ENCODE peak calls at places on chromosomes 1 and 21, in six cellular contexts. One of them, this sample, is unnamed.

GRCh38 chr1:70528591-70529333 is 117.7 kb downstream of the CTH start:
- DNase-seq in small intestine: peak; percentile 12
- DNase-seq in CD8-positive, alpha-beta T cell: no peak
- DNase-seq in PC-3: peak; percentile 56
- DNase-seq in tibial nerve: no peak
- DNase-seq in adipocyte: peak; percentile 66
- DNase-seq in this sample: peak; percentile 37

GRCh38 chr1:186578325-186579016 is 101.8 kb downstream of the PTGS2 start:
- DNase-seq in small intestine: no peak
- DNase-seq in CD8-positive, alpha-beta T cell: no peak
- DNase-seq in PC-3: peak; percentile 66
- DNase-seq in tibial nerve: no peak
- DNase-seq in adipocyte: no peak
- DNase-seq in this sample: no peak

GRCh38 chr1:102891868-102892625 is 216.3 kb downstream of the COL11A1 start:
- DNase-seq in small intestine: no peak
- DNase-seq in CD8-positive, alpha-beta T cell: no peak
- DNase-seq in PC-3: peak; percentile 67
- DNase-seq in tibial nerve: no peak
- DNase-seq in adipocyte: peak; percentile 79
- DNase-seq in this sample: peak; percentile 16

GRCh38 chr1:182217967-182218366 is 156.5 kb upstream of the ZNF648 start:
- DNase-seq in small intestine: peak; percentile 34
- DNase-seq in CD8-positive, alpha-beta T cell: no peak
- DNase-seq in PC-3: peak; percentile 85
- DNase-seq in tibial nerve: no peak
- DNase-seq in adipocyte: no peak
- DNase-seq in this sample: no peak

GRCh38 chr1:178166625-178167024 is 72.7 kb downstream of the RASAL2 start:
- DNase-seq in small intestine: no peak
- DNase-seq in CD8-positive, alpha-beta T cell: no peak
- DNase-seq in PC-3: no peak
- DNase-seq in tibial nerve: no peak
- DNase-seq in adipocyte: no peak
- DNase-seq in this sample: no peak

GRCh38 chr1:71030021-71030420 is 17.6 kb downstream of the PTGER3 start:
- DNase-seq in small intestine: no peak
- DNase-seq in CD8-positive, alpha-beta T cell: no peak
- DNase-seq in PC-3: no peak
- DNase-seq in tibial nerve: no peak
- DNase-seq in adipocyte: no peak
- DNase-seq in this sample: no peak

GRCh38 chr1:30744060-30744756 is 13.4 kb downstream of the LAPTM5 start:
- DNase-seq in small intestine: peak; percentile 38
- DNase-seq in CD8-positive, alpha-beta T cell: peak; percentile 70
- DNase-seq in PC-3: no peak
- DNase-seq in tibial nerve: no peak
- DNase-seq in adipocyte: no peak
- DNase-seq in this sample: no peak

GRCh38 chr1:218665216-218665615 is 320.1 kb downstream of the TGFB2 start:
- DNase-seq in small intestine: no peak
- DNase-seq in CD8-positive, alpha-beta T cell: no peak
- DNase-seq in PC-3: peak; percentile 48
- DNase-seq in tibial nerve: peak; percentile 37
- DNase-seq in adipocyte: peak; percentile 73
- DNase-seq in this sample: peak; percentile 65

GRCh38 chr1:32972814-32973428 is 8.3 kb upstream of the RNF19B start:
- DNase-seq in small intestine: peak; percentile 46
- DNase-seq in CD8-positive, alpha-beta T cell: no peak
- DNase-seq in PC-3: peak; percentile 67
- DNase-seq in tibial nerve: no peak
- DNase-seq in adipocyte: peak; percentile 69
- DNase-seq in this sample: no peak

GRCh38 chr21:42235593-42235992 is 16.7 kb downstream of the ABCG1 start:
- DNase-seq in small intestine: no peak
- DNase-seq in CD8-positive, alpha-beta T cell: no peak
- DNase-seq in PC-3: no peak
- DNase-seq in tibial nerve: no peak
- DNase-seq in adipocyte: no peak
- DNase-seq in this sample: no peak

GRCh38 chr1:59101518-59101917 is 195.4 kb upstream of the FGGY start:
- DNase-seq in small intestine: no peak
- DNase-seq in CD8-positive, alpha-beta T cell: no peak
- DNase-seq in PC-3: no peak
- DNase-seq in tibial nerve: no peak
- DNase-seq in adipocyte: no peak
- DNase-seq in this sample: no peak

GRCh38 chr1:209199371-209199770 is 384.1 kb upstream of the CAMK1G start:
- DNase-seq in small intestine: peak; percentile 10
- DNase-seq in CD8-positive, alpha-beta T cell: no peak
- DNase-seq in PC-3: no peak
- DNase-seq in tibial nerve: no peak
- DNase-seq in adipocyte: no peak
- DNase-seq in this sample: no peak

GRCh38 chr1:209198926-209199325 is 384.6 kb upstream of the CAMK1G start:
- DNase-seq in small intestine: no peak
- DNase-seq in CD8-positive, alpha-beta T cell: no peak
- DNase-seq in PC-3: no peak
- DNase-seq in tibial nerve: no peak
- DNase-seq in adipocyte: no peak
- DNase-seq in this sample: no peak

GRCh38 chr1:209202826-209203439 is 380.6 kb upstream of the CAMK1G start:
- DNase-seq in small intestine: peak; percentile 50
- DNase-seq in CD8-positive, alpha-beta T cell: no peak
- DNase-seq in PC-3: peak; percentile 84
- DNase-seq in tibial nerve: no peak
- DNase-seq in adipocyte: peak; percentile 78
- DNase-seq in this sample: peak; percentile 22

GRCh38 chr1:209196140-209196539 is 387.4 kb upstream of the CAMK1G start:
- DNase-seq in small intestine: no peak
- DNase-seq in CD8-positive, alpha-beta T cell: no peak
- DNase-seq in PC-3: no peak
- DNase-seq in tibial nerve: no peak
- DNase-seq in adipocyte: no peak
- DNase-seq in this sample: no peak

DNA sequence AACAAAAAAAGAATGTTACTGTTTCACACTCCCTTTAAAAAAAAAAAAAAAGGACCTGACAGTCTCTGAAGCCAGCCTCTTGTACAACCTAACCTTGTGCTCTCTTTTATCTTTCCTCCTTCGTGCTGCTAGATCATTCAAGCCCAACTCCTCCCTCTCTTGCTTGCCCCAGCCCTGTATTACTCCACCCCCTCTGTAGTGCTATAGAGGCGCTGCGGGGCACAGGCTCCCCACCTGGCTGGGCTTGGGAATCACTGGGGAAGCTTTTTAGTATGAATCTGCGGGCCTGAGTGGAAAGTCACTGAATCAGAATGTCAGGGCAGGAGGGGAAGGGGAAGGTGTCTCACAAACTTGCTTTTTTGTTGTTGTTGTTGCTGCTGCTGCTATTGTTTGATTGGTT is 383.7 kb upstream of the CAMK1G start:
- DNase-seq in small intestine: no peak
- DNase-seq in CD8-positive, alpha-beta T cell: no peak
- DNase-seq in PC-3: no peak
- DNase-seq in tibial nerve: no peak
- DNase-seq in adipocyte: no peak
- DNase-seq in this sample: no peak
- H3K4me3 ChIP-seq in small intestine: no peak overlapping the region
- H3K4me3 ChIP-seq in CD8-positive, alpha-beta T cell: no peak overlapping the region
- H3K4me3 ChIP-seq in PC-3: no peak overlapping the region
- H3K4me3 ChIP-seq in tibial nerve: no peak overlapping the region
- H3K4me3 ChIP-seq in adipocyte: no peak overlapping the region
- H3K4me3 ChIP-seq in this sample: no peak overlapping the region

DNA sequence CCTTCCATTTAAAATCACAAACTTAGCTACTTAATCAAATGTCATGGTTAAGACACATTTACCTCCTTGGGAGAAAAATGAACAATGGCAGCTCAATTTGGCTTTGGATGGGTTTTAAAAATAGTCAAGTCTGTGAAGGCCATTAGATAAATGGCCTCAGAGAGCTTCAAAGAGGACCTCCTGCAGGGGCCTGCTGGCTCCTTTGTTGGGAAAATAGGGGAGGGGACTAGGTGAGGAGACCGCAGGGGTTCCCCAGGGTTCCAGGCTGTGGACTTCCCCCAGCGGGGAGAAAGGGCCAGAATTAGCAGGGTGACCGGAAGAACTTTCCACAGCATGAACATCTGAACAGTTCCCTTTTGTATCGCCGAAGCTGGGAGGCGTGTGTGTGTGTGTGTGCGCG is 3.4 kb upstream of the AJAP1 start:
- DNase-seq in small intestine: no peak
- DNase-seq in CD8-positive, alpha-beta T cell: no peak
- DNase-seq in PC-3: no peak
- DNase-seq in tibial nerve: no peak
- DNase-seq in adipocyte: no peak
- DNase-seq in this sample: no peak
- H3K27me3 ChIP-seq in small intestine: peaks cover 17% of the 10 kb centered on the region
- H3K27me3 ChIP-seq in CD8-positive, alpha-beta T cell: peaks cover 21% of the 10 kb centered on the region
- H3K27me3 ChIP-seq in PC-3: peaks cover 5% of the 10 kb centered on the region
- H3K27me3 ChIP-seq in tibial nerve: peaks cover 44% of the 10 kb centered on the region
- H3K27me3 ChIP-seq in adipocyte: peaks cover 34% of the 10 kb centered on the region
- H3K27me3 ChIP-seq in this sample: peaks cover 12% of the 10 kb centered on the region

GRCh38 chr1:22573237-22573636 is 9.9 kb downstream of the EPHA8 start:
- DNase-seq in small intestine: no peak
- DNase-seq in CD8-positive, alpha-beta T cell: no peak
- DNase-seq in PC-3: no peak
- DNase-seq in tibial nerve: no peak
- DNase-seq in adipocyte: no peak
- DNase-seq in this sample: no peak

GRCh38 chr1:22576148-22576544 is 12.9 kb downstream of the EPHA8 start:
- DNase-seq in small intestine: no peak
- DNase-seq in CD8-positive, alpha-beta T cell: no peak
- DNase-seq in PC-3: no peak
- DNase-seq in tibial nerve: no peak
- DNase-seq in adipocyte: no peak
- DNase-seq in this sample: no peak

GRCh38 chr1:22572778-22573177 is 9.5 kb downstream of the EPHA8 start:
- DNase-seq in small intestine: no peak
- DNase-seq in CD8-positive, alpha-beta T cell: no peak
- DNase-seq in PC-3: no peak
- DNase-seq in tibial nerve: no peak
- DNase-seq in adipocyte: no peak
- DNase-seq in this sample: no peak

GRCh38 chr1:22576617-22577016 is 13.3 kb downstream of the EPHA8 start:
- DNase-seq in small intestine: no peak
- DNase-seq in CD8-positive, alpha-beta T cell: no peak
- DNase-seq in PC-3: no peak
- DNase-seq in tibial nerve: no peak
- DNase-seq in adipocyte: no peak
- DNase-seq in this sample: no peak

DNA sequence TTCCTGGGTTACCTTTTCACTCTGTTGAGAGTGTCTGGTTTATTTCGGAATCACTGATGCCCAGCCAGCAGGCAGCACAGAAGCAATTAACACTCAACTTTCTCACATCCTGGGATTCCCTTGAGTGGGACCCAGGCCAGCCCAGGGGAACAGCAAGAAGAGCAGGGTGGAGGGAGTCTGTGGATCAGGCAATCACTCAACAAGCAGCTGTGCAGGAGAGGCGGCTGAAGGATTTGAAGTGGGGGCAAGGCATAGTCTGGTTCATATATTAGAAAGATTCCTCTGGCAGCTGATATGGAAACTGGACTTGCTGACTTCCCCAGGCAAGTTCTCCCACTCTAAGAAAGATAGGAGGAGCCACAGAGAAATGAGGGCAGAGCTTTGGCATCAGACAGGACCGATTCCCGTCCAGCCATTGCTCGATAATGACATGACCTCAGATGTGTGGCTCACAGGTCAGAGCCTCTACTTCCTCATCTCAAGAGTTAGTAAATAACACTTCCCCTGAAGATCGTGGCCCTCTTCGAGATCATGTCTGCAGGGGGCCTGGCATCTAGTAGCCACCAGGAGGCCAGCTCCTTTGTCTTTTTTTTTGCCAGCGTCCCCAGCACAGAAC is 12.4 kb downstream of the EPHA8 start:
- DNase-seq in small intestine: no peak
- DNase-seq in CD8-positive, alpha-beta T cell: no peak
- DNase-seq in PC-3: no peak
- DNase-seq in tibial nerve: no peak
- DNase-seq in adipocyte: no peak
- DNase-seq in this sample: no peak
- H3K4me3 ChIP-seq in small intestine: no peak overlapping the region
- H3K4me3 ChIP-seq in CD8-positive, alpha-beta T cell: no peak overlapping the region
- H3K4me3 ChIP-seq in PC-3: no peak overlapping the region
- H3K4me3 ChIP-seq in tibial nerve: no peak overlapping the region
- H3K4me3 ChIP-seq in adipocyte: no peak overlapping the region
- H3K4me3 ChIP-seq in this sample: no peak overlapping the region

GRCh38 chr21:44900559-44901251 is 20.0 kb downstream of the ITGB2 start:
- DNase-seq in small intestine: no peak
- DNase-seq in CD8-positive, alpha-beta T cell: no peak
- DNase-seq in PC-3: no peak
- DNase-seq in tibial nerve: no peak
- DNase-seq in adipocyte: no peak
- DNase-seq in this sample: no peak

GRCh38 chr21:44898851-44899767 is 21.6 kb downstream of the ITGB2 start:
- DNase-seq in small intestine: peak; percentile 54
- DNase-seq in CD8-positive, alpha-beta T cell: no peak
- DNase-seq in PC-3: no peak
- DNase-seq in tibial nerve: no peak
- DNase-seq in adipocyte: no peak
- DNase-seq in this sample: no peak

GRCh38 chr21:44901391-44902074 is 19.2 kb downstream of the ITGB2 start:
- DNase-seq in small intestine: no peak
- DNase-seq in CD8-positive, alpha-beta T cell: no peak
- DNase-seq in PC-3: no peak
- DNase-seq in tibial nerve: no peak
- DNase-seq in adipocyte: no peak
- DNase-seq in this sample: no peak

GRCh38 chr21:44898011-44898493 is 22.6 kb downstream of the ITGB2 start:
- DNase-seq in small intestine: no peak
- DNase-seq in CD8-positive, alpha-beta T cell: no peak
- DNase-seq in PC-3: no peak
- DNase-seq in tibial nerve: no peak
- DNase-seq in adipocyte: no peak
- DNase-seq in this sample: no peak

DNA sequence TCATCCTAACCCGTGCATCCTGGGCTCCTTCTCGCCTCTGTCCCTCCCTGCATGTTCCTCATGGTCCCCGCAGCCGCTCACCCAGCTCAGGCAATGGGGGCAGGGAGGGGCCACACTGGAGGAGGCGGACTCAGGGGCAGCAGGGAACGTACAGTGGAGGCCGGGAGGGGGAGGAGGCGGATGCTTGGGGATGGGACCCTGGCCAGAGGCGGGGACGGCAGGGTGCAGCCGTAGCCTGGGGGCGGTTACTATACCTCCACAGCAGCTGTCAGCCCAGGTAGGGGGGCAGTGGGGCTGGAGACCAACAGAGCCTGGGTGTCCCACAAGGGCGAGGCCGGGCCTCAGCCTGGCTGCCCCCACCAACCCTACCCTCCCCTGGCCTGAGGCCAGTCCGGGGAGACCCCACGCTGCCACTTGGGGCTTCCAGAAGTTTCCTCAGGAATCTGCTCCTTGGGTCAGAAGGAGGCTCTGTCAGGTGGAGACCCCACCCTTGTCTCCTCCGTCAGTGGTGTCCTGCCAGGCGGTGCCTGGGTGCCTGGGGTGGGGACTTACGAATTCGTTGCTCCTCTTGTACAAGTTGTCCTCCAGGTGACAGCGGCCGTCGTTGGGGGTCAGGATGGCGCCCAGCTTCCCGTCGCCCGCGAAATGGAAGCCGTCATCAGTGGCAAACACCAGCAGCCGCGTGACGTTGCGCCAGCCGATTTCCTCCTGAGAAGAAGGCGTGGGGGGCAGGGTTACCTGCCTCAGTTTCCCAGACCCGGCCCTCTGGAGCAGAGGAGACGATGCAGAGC is 20.7 kb downstream of the ITGB2 start:
- DNase-seq in small intestine: no peak
- DNase-seq in CD8-positive, alpha-beta T cell: no peak
- DNase-seq in PC-3: no peak
- DNase-seq in tibial nerve: no peak
- DNase-seq in adipocyte: no peak
- DNase-seq in this sample: no peak
- H3K27me3 ChIP-seq in small intestine: no peaks in the 10 kb centered on the region
- H3K27me3 ChIP-seq in CD8-positive, alpha-beta T cell: no peaks in the 10 kb centered on the region
- H3K27me3 ChIP-seq in PC-3: no peaks in the 10 kb centered on the region
- H3K27me3 ChIP-seq in tibial nerve: peaks cover 25% of the 10 kb centered on the region
- H3K27me3 ChIP-seq in adipocyte: peaks cover 59% of the 10 kb centered on the region
- H3K27me3 ChIP-seq in this sample: peaks cover 50% of the 10 kb centered on the region

This sample was measured in brain microvascular endothelial cell.